ENCODE peak calls at places on chromosomes 4 and X, in four cellular contexts. U is heart right ventricle, C is right atrium auricular region, Q is astrocyte. T is an unnamed sample.

GRCh38 chr4:102735578-102735977 is 25.2 kb downstream of the MANBA start:
- DNase-seq in Q (no peak), U (no peak), C (no peak), T (no peak)

GRCh38 chr4:172521171-172521570 is 647.4 kb upstream of the GALNT7 start:
- DNase-seq in C (no peak), Q (no peak), U (no peak), T (no peak)

GRCh38 chrX:46327229-46328081 is 217.8 kb downstream of the ZNF674 start:
- DNase-seq in C (no peak), U (peak; percentile 9), Q (peak; percentile 31), T (peak; percentile 47)

GRCh38 chr4:71456841-71457240 is 118.0 kb downstream of the SLC4A4 start:
- DNase-seq in C (no peak), Q (peak; percentile 62), U (peak; percentile 13), T (peak; percentile 47)

GRCh38 chr4:99323761-99324160 is 2.6 kb upstream of the ADH1B start:
- DNase-seq in Q (no peak), U (no peak), C (no peak), T (peak; percentile 96)

GRCh38 chrX:153926863-153927685 is 1.0 kb upstream of the ARHGAP4 start:
- DNase-seq in Q (peak; percentile 9), C (no peak), U (peak; percentile 52), T (peak; percentile 16)

GRCh38 chr4:8272472-8273428 is 3.2 kb downstream of the HTRA3 start:
- DNase-seq in Q (no peak), U (peak; percentile 56), C (no peak), T (peak; percentile 32)

GRCh38 chrX:46589977-46590723 is 16.6 kb downstream of the CHST7 start:
- DNase-seq in Q (peak; percentile 57), U (no peak), C (no peak), T (peak; percentile 80)

GRCh38 chr4:142485452-142485851 is 360.6 kb downstream of the INPP4B start:
- DNase-seq in U (no peak), C (no peak), Q (no peak), T (no peak)

GRCh38 chr4:163693211-163693610 is 198.7 kb downstream of the TMA16 start:
- DNase-seq in Q (peak; percentile 76), U (no peak), C (no peak), T (peak; percentile 8)

GRCh38 chr4:79235074-79235473 is 90.8 kb downstream of the NAA11 start:
- DNase-seq in U (no peak), C (no peak), Q (no peak), T (no peak)

GRCh38 chr4:123986268-123986798 is 589.7 kb downstream of the SPRY1 start:
- DNase-seq in Q (peak; percentile 97), U (peak; percentile 74), C (peak; percentile 82), T (peak; percentile 91)

GRCh38 chr4:81632581-81633247 is 161.0 kb upstream of the RASGEF1B start:
- DNase-seq in Q (peak; percentile 11), U (no peak), C (no peak), T (peak; percentile 33)

GRCh38 chrX:68703369-68703768 is 55.9 kb downstream of the STARD8 start:
- DNase-seq in C (no peak), U (peak; percentile 48), Q (no peak), T (no peak)

GRCh38 chr4:3599951-3600350 is 67.7 kb upstream of the LRPAP1 start:
- DNase-seq in Q (no peak), C (no peak), U (no peak), T (no peak)

GRCh38 chrX:71911023-71911730 is 532 bp downstream of the NHSL2 start:
- DNase-seq in C (no peak), Q (no peak), U (no peak), T (no peak)

GRCh38 chrX:1516596-1517104 is 20.3 kb downstream of the P2RY8 start:
- DNase-seq in C (peak; percentile 28), Q (no peak), U (no peak), T (no peak)

GRCh38 chr4:24630937-24631336 is 46.6 kb upstream of the DHX15 start:
- DNase-seq in Q (no peak), C (no peak), U (peak; percentile 19), T (peak; percentile 94)

GRCh38 chrX:130829526-130830515 is 73.2 kb downstream of the ENOX2 start:
- DNase-seq in U (no peak), Q (no peak), C (no peak), T (no peak)

GRCh38 chr4:55819634-55820033 is at the start of gene EXOC1L:
- DNase-seq in C (peak; percentile 60), Q (no peak), U (no peak), T (peak; percentile 5)

GRCh38 chr4:99134586-99134985 is 9.5 kb downstream of the ADH4 start:
- DNase-seq in Q (peak; percentile 40), U (no peak), C (no peak), T (peak; percentile 16)

GRCh38 chrX:153645151-153645550 is 1.9 kb upstream of the DUSP9 start:
- DNase-seq in C (no peak), Q (no peak), U (no peak), T (no peak)

GRCh38 chr4:146585761-146586333 is 52.8 kb upstream of the POU4F2 start:
- DNase-seq in Q (peak; percentile 30), C (no peak), U (no peak), T (peak; percentile 74)
- H3K4me3 ChIP-seq in Q (no peak overlapping the region), C (no peak overlapping the region), U (no peak overlapping the region), T (no peak overlapping the region)

GRCh38 chr4:154858166-154858565 is 77.1 kb downstream of the RBM46 start:
- DNase-seq in U (no peak), C (no peak), Q (no peak), T (peak; percentile 4)

GRCh38 chr4:154854362-154854761 is 73.3 kb downstream of the RBM46 start:
- DNase-seq in C (no peak), Q (no peak), U (no peak), T (peak; percentile 45)
- TF ChIP-seq CTCF in C (peak; percentile 58), Q (peak; percentile 26), U (peak; percentile 13), T (peak; percentile 31)

GRCh38 chr4:5887011-5887360 is 5.9 kb downstream of the CRMP1 start:
- DNase-seq in C (no peak), U (no peak), Q (no peak), T (no peak)
- H3K4me3 ChIP-seq in C (peak overlapping the region; percentile 51), U (peak overlapping the region; percentile 62), Q (peak overlapping the region; percentile 66), T (no peak overlapping the region)

GRCh38 chrX:17374619-17375360 is at the start of gene NHS:
- DNase-seq in Q (peak; percentile 59), U (peak; percentile 56), C (peak; percentile 63), T (peak; percentile 72)
- TF ChIP-seq CTCF in Q (no peak), U (peak; percentile 35), C (peak; percentile 61), T (peak; percentile 47)

GRCh38 chrX:8306296-8306975 is 135.4 kb upstream of the VCX2 start:
- DNase-seq in Q (peak; percentile 5), C (no peak), U (no peak), T (no peak)
- H3K4me3 ChIP-seq in Q (no peak overlapping the region), C (no peak overlapping the region), U (no peak overlapping the region), T (no peak overlapping the region)

T was measured in fibroblast of the aortic adventitia.